ENCODE peak calls at places on chromosome 22, in seven cellular contexts. P is ovary, L is tibial nerve, B is sigmoid colon, S is A549, F is IMR-90, W is HepG2. X is an unnamed sample.

GRCh38 chr22:20140107-20140445 is 8.5 kb downstream of the ZDHHC8 start:
- DNase-seq in W (no peak), S (no peak), F (no peak), B (no peak), P (no peak), L (no peak), X (no peak)

GRCh38 chr22:27593378-27593777 is 208.2 kb downstream of the MN1 start:
- DNase-seq in P (no peak), B (no peak), L (no peak), S (no peak), F (no peak), W (no peak), X (no peak)

GRCh38 chr22:46588279-46589140 is 31.7 kb upstream of the GRAMD4 start:
- DNase-seq in W (no peak), S (no peak), L (no peak), B (no peak), P (no peak), F (no peak), X (no peak)

GRCh38 chr22:17962168-17962567 is 62.2 kb downstream of the MICAL3 start:
- DNase-seq in W (no peak), L (no peak), S (no peak), F (no peak), P (no peak), B (no peak), X (no peak)

GRCh38 chr22:47200273-47201051 is 438.0 kb downstream of the TBC1D22A start:
- DNase-seq in F (no peak), P (peak), S (no peak), L (no peak), W (no peak), B (peak), X (peak)

GRCh38 chr22:35629406-35630234 is 12.5 kb upstream of the MB start:
- DNase-seq in L (peak), P (peak), W (no peak), B (peak), S (peak), F (peak), X (peak)

GRCh38 chr22:23922921-23923320 is 28.7 kb downstream of the MIF start:
- DNase-seq in B (no peak), S (no peak), P (no peak), W (peak), L (no peak), F (no peak), X (no peak)

GRCh38 chr22:23128269-23129108 is 13.3 kb downstream of the RSPH14 start:
- DNase-seq in S (peak), W (peak), F (peak), P (peak), L (peak), B (peak), X (peak)

GRCh38 chr22:17120711-17121234 is 387 bp downstream of the TMEM121B start:
- DNase-seq in P (no peak), B (no peak), F (no peak), S (no peak), W (no peak), L (no peak), X (no peak)

GRCh38 chr22:20853236-20853660 is 5.4 kb downstream of the PI4KA start:
- DNase-seq in S (no peak), F (no peak), L (no peak), B (no peak), W (no peak), P (no peak), X (peak)

GRCh38 chr22:41532908-41533825 is 11.1 kb downstream of the POLR3H start:
- DNase-seq in S (peak), P (peak), L (peak), W (peak), B (peak), F (peak), X (peak)

GRCh38 chr22:19527321-19527721 is 3.1 kb upstream of the CLDN5 start:
- DNase-seq in L (no peak), W (no peak), S (no peak), P (no peak), F (no peak), B (no peak), X (no peak)

GRCh38 chr22:45742866-45743450 is 71.3 kb downstream of the ATXN10 start:
- DNase-seq in W (peak), S (no peak), F (peak), B (no peak), P (no peak), L (no peak), X (no peak)

GRCh38 chr22:30607939-30608338 is 965 bp downstream of the TCN2 start:
- DNase-seq in S (no peak), P (no peak), L (no peak), B (no peak), F (no peak), W (no peak), X (no peak)
- H3K4me3 ChIP-seq in S (no peak), P (no peak), L (no peak), B (peak), F (no peak), W (no peak), X (no peak)

DNA sequence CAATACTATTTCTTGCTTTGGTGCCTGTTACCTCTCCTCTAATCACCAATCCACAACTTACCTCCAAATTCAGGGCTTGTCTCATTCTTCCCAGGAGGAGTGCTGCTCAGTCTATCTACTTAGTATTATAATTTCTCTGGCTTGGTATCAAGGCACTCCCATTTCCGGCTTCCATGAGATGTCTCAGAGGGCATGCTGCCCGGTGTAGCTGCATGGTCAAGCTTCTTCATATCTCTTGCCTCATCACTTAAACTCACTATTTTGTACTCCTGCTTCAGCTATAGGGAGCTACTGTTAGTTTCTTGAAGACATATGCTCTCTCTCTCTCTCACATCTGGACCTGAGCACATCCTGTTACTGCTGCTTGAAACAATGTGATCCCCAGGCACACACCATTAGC is 182.7 kb upstream of the SYN3 start:
- DNase-seq in W (no peak), F (no peak), L (no peak), S (no peak), B (no peak), P (no peak), X (no peak)
- TF ChIP-seq POLR2A in W (no peak), F (no peak), L (no peak), S (no peak), B (no peak), P (no peak), X (no peak)

GRCh38 chr22:49502126-49502826 is 325.4 kb downstream of the BRD1 start:
- DNase-seq in B (no peak), P (no peak), W (peak), F (no peak), L (no peak), S (peak), X (no peak)

GRCh38 chr22:49500076-49500460 is 327.6 kb downstream of the BRD1 start:
- DNase-seq in W (no peak), S (no peak), F (no peak), P (no peak), B (no peak), L (no peak), X (no peak)

GRCh38 chr22:49499433-49500075 is 328.1 kb downstream of the BRD1 start:
- DNase-seq in B (no peak), F (no peak), W (no peak), S (no peak), P (no peak), L (no peak), X (no peak)

GRCh38 chr22:49503321-49503720 is 324.4 kb downstream of the BRD1 start:
- DNase-seq in W (no peak), L (no peak), F (no peak), S (no peak), B (no peak), P (no peak), X (no peak)

GRCh38 chr22:49500942-49501395 is 326.7 kb downstream of the BRD1 start:
- DNase-seq in W (no peak), F (no peak), S (no peak), P (no peak), L (no peak), B (no peak), X (no peak)
- H3K4me3 ChIP-seq in W (no peak), F (no peak), S (no peak), P (no peak), L (no peak), B (no peak), X (no peak)

DNA sequence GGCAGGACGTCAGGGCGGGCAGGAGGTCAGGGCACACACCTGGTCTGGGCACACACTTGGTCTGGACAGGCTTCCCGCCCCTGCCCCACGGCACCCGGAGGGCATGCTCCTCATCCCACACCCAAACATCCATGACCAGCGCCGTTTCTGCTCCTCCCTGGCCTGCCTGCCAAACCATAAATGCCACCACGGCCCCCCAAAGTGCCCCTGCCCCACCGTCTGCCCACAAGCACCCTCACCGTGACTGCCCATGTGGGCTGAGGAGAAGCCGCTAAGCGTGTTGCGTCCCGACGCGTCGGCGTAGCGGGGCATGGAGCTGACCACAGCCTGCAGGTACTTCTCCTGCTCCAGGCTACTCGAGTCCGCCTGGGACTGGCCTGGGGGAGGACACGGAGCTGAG is 15.8 kb downstream of the SBF1 start:
- DNase-seq in S (no peak), L (no peak), W (no peak), P (no peak), B (no peak), F (no peak), X (no peak)
- TF ChIP-seq POLR2A in S (no peak), L (no peak), W (no peak), P (no peak), B (no peak), F (no peak), X (no peak)

GRCh38 chr22:22030493-22031182 is 48.1 kb upstream of the TOP3B start:
- DNase-seq in P (peak), W (peak), B (no peak), L (peak), S (peak), F (peak), X (no peak)

GRCh38 chr22:22031571-22031970 is 49.0 kb upstream of the TOP3B start:
- DNase-seq in L (no peak), B (no peak), F (no peak), S (no peak), W (no peak), P (no peak), X (no peak)

GRCh38 chr22:22032099-22032905 is 49.7 kb upstream of the TOP3B start:
- DNase-seq in B (no peak), W (no peak), L (no peak), P (no peak), F (no peak), S (no peak), X (no peak)

GRCh38 chr22:22032906-22033802 is 50.6 kb upstream of the TOP3B start:
- DNase-seq in S (no peak), P (no peak), L (no peak), W (no peak), F (no peak), B (no peak), X (no peak)

DNA sequence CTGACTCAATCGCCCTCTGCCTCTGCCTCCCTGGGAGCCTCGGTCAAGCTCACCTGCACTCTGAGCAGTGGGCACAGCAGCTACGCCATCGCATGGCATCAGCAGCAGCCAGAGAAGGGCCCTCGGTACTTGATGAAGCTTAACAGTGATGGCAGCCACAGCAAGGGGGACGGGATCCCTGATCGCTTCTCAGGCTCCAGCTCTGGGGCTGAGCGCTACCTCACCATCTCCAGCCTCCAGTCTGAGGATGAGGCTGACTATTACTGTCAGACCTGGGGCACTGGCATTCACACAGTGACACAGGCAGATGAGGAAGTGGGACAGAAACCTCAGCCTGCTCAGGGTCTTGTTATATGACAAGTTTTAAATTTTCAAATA is 48.6 kb upstream of the TOP3B start:
- DNase-seq in W (no peak), L (no peak), P (no peak), B (no peak), F (no peak), S (no peak), X (no peak)
- H3K4me3 ChIP-seq in W (no peak), L (no peak), P (no peak), B (no peak), F (no peak), S (no peak), X (no peak)

DNA sequence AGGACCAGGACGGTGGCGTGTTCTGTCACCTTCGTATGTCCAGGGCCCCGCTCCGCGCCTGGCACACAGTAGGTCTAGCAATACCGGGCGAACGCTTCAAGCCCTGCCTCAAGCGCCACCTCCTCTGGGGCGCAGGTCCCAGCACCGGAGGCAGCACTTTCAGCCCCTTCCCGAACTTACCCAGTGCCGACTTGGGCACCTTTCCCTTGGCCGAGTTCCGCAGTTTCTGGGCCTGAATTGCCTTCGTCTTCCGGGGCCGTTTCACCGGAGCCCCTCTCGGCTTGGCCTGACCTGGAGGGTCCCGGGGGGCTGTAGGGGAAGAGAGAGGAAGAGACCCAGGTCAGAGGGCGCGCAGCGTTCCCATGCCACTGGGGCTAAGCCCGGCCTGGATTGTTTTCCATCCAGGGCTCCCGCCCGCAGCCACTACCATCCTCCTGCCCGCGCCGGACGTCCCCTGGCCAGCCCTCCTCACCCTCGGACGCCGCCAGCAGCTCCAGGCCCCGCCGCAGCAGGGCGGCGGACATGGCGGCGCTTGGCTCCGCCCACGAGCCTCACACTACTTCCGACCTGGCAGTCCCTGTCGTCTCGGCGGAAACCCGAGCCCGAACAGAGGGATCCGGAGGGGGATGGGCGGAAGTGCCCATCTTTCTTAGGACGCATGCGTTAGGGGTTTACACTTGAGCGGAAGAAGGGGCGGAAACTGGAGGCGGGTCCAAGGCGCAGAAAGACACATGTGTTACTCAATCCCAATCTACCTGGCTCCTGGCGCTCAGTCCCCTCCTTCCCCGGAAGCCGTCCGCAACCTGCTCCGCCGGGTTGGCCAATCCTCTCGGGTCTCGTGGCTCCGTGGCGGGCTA is at the start of gene RPS19BP1:
- DNase-seq in S (peak), L (peak), B (peak), W (peak), P (peak), F (peak), X (peak)
- TF ChIP-seq POLR2A in S (peak), L (peak), B (peak), W (peak), P (peak), F (peak), X (no peak)